ENCODE peak calls at places on chromosomes 4 and X, in four cellular contexts. B is skeletal muscle cell, J is WTC11, C is HEK293T. T is an unnamed sample.

GRCh38 chrX:147533426-147533825 is 378.3 kb upstream of the FMR1 start:
- DNase-seq in B (no peak), J (no peak), C (no peak), T (no peak)

GRCh38 chr4:169062861-169063197 is 52.8 kb upstream of the CBR4 start:
- DNase-seq in B (no peak), J (no peak), C (no peak), T (no peak)

GRCh38 chr4:3687538-3687937 is 78.6 kb upstream of the ADRA2C start:
- DNase-seq in B (no peak), J (peak), C (no peak), T (no peak)

GRCh38 chr4:85756938-85757337 is 282.0 kb downstream of the ARHGAP24 start:
- DNase-seq in B (no peak), J (peak), C (peak), T (no peak)

GRCh38 chr4:3820016-3820805 is 54.0 kb downstream of the ADRA2C start:
- DNase-seq in B (no peak), J (no peak), C (no peak), T (no peak)

GRCh38 chr4:181528570-181529184 is 714.5 kb upstream of the TENM3 start:
- DNase-seq in B (no peak), J (peak), C (peak), T (peak)

GRCh38 chrX:69162466-69162865 is 2.8 kb downstream of the PJA1 start:
- DNase-seq in B (no peak), J (no peak), C (no peak), T (no peak)

GRCh38 chr4:34964613-34965012 is 1279.7 kb downstream of the ARAP2 start:
- DNase-seq in B (no peak), J (no peak), C (no peak), T (no peak)

GRCh38 chr4:93199492-93199891 is 629.1 kb upstream of the ATOH1 start:
- DNase-seq in B (peak), J (peak), C (peak), T (peak)

GRCh38 chr4:242121-242848 is 63.0 kb downstream of the ZNF732 start:
- DNase-seq in B (no peak), J (peak), C (peak), T (no peak)

GRCh38 chrX:147899715-147900114 is 12.0 kb upstream of the FMR1 start:
- DNase-seq in B (no peak), J (no peak), C (no peak), T (no peak)

GRCh38 chrX:95383778-95384177 is 1300.9 kb upstream of the DIAPH2 start:
- DNase-seq in B (no peak), J (no peak), C (no peak), T (no peak)

GRCh38 chrX:48071064-48071985 is at the start of gene ZNF630:
- DNase-seq in B (peak), J (peak), C (peak), T (no peak)